ENCODE peak calls at places on chromosome 20, in four cellular contexts. X is K562, W is GM12878, A is HepG2. D is an unnamed sample.

GRCh38 chr20:48682529-48683385 is 145.0 kb downstream of the PREX1 start:
- DNase-seq in X (peak), W (no peak), A (peak), D (peak)

GRCh38 chr20:56566621-56567020 is 33.6 kb downstream of the FAM209B start:
- DNase-seq in X (peak), W (no peak), A (peak), D (peak)

GRCh38 chr20:21490105-21490504 is 23.8 kb downstream of the NKX2-2 start:
- DNase-seq in X (no peak), W (no peak), A (no peak), D (no peak)

GRCh38 chr20:36116813-36117441 is 37.6 kb upstream of the EPB41L1 start:
- DNase-seq in X (no peak), W (no peak), A (no peak), D (no peak)

GRCh38 chr20:58692579-58693225 is at the start of gene NPEPL1:
- DNase-seq in X (no peak), W (no peak), A (no peak), D (no peak)

GRCh38 chr20:4681441-4681840 is 40.3 kb upstream of the PRND start:
- DNase-seq in X (no peak), W (no peak), A (no peak), D (no peak)

GRCh38 chr20:63879264-63879663 is 14.2 kb downstream of the TPD52L2 start:
- DNase-seq in X (no peak), W (no peak), A (no peak), D (no peak)

GRCh38 chr20:18138639-18139583 is 1.2 kb downstream of the KAT14 start:
- DNase-seq in X (peak), W (no peak), A (peak), D (no peak)

GRCh38 chr20:59010995-59011873 is 4.2 kb upstream of the CTSZ start:
- DNase-seq in X (peak), W (no peak), A (peak), D (no peak)

GRCh38 chr20:32007787-32008616 is 2.2 kb upstream of the CCM2L start:
- DNase-seq in X (no peak), W (no peak), A (no peak), D (no peak)

GRCh38 chr20:10626896-10627295 is 46.9 kb downstream of the JAG1 start:
- DNase-seq in X (no peak), W (no peak), A (no peak), D (no peak)

GRCh38 chr20:32509639-32510066 is 75.5 kb downstream of the NOL4L start:
- DNase-seq in X (no peak), W (no peak), A (peak), D (no peak)

GRCh38 chr20:56689318-56689717 is 60.2 kb downstream of the TFAP2C start:
- DNase-seq in X (no peak), W (no peak), A (no peak), D (no peak)

GRCh38 chr20:34100578-34100977 is 11.5 kb downstream of the EIF2S2 start:
- DNase-seq in X (no peak), W (no peak), A (no peak), D (no peak)

GRCh38 chr20:34099675-34100074 is 12.4 kb downstream of the EIF2S2 start:
- DNase-seq in X (no peak), W (no peak), A (no peak), D (no peak)

GRCh38 chr20:34098570-34098969 is 13.5 kb downstream of the EIF2S2 start:
- DNase-seq in X (no peak), W (no peak), A (no peak), D (no peak)

GRCh38 chr20:34104059-34104458 is 8.0 kb downstream of the EIF2S2 start:
- DNase-seq in X (no peak), W (no peak), A (no peak), D (no peak)

DNA sequence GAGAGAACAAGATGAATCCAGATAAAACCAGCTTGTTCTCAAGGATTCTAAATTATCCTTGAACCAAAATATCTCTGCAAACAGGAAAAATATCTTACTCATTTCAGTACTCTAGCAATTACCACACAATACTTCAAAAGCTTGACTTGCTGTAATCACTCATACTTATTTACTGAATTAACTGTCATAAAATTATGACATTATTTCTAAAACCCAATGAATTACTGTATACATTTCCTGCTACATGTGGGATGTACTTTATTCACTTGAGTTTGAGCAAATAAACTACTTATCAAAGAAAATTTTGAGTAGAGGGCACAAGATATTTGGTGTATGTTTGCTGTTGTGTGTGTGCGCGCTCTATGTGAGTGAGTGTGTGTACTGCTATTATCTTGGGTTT is 9.7 kb downstream of the EIF2S2 start:
- DNase-seq in X (no peak), W (no peak), A (no peak), D (no peak)
- TF ChIP-seq FOXK2 in X (no peak), W (no peak), A (no peak), D (no peak)

GRCh38 chr20:19274412-19275015 is 62.1 kb downstream of the SLC24A3 start:
- DNase-seq in X (no peak), W (no peak), A (no peak), D (no peak)
- TF ChIP-seq FOXK2 in X (no peak), W (no peak), A (no peak), D (no peak)

DNA sequence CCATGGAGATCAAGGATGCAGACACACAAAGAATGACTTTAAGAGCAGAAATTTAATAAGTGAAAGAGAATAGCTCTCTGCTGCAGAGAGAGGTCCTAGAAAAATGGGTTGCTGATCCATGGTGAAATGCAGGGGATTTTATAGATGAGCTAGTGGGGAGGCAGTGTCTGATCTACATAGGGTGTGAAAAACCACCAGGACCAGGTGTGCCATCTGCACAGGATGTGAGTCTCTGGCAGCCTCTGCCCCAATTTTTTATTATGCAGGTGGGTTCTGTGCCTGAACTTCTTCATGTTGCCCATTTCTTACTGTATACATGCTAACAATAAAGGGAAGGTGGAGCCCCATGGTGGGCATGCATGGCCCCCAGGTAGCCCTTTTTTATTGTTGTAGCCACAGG is 19.9 kb upstream of the NANP start:
- DNase-seq in X (no peak), W (no peak), A (no peak), D (no peak)
- TF ChIP-seq FOXK2 in X (no peak), W (no peak), A (no peak), D (no peak)

DNA sequence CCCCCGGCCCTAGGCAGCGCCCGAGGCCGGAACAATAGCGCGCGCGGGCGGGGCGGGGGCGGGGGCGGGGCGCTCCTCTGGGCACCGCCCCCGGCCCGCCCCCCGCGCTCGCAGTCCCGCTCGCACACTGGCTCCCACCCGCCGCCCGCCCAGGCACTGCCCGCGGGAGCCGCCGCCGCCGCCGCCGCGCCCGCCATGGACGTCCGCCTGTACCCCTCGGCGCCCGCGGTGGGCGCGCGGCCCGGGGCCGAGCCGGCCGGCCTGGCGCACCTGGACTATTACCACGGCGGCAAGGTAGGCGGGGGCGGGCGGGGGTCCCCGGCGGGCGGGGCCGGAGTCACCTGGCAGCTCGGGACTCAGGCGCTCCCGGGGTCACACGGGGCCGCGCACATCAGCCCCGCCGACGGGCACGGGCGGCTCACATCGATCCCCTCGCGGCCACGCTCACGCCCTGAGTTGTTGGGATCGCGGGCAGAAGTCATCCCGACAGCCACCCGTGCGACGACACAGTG is at the start of gene TOX2:
- DNase-seq in X (peak), W (no peak), A (no peak), D (peak)
- TF ChIP-seq FOXK2 in X (no peak), W (no peak), A (no peak), D (no peak)

D was measured in HEK293T.